ENCODE peak calls at places on chromosome 1, in seven cellular contexts. B is fibroblast of mammary gland, I is OCI-LY7, W is tibial nerve, U is GM13977, C is choroid plexus epithelial cell, A is lung. P is an unnamed sample.

GRCh38 chr1:109527098-109527811 is 12.4 kb upstream of the GPR61 start:
- DNase-seq in C (no peak), W (no peak), B (no peak), A (no peak), I (no peak), U (peak), P (peak)

GRCh38 chr1:228555074-228555989 is 68.2 kb downstream of the RNF187 start:
- DNase-seq in A (no peak), B (peak), W (no peak), C (peak), U (no peak), I (peak), P (peak)

GRCh38 chr1:116570358-116571214 is at the start of gene CD58:
- DNase-seq in C (peak), W (peak), B (peak), A (peak), I (peak), U (peak), P (peak)

GRCh38 chr1:155051777-155052398 is 772 bp downstream of the ADAM15 start:
- DNase-seq in W (peak), U (peak), C (no peak), I (peak), B (peak), A (peak), P (peak)

GRCh38 chr1:160521554-160521953 is 1.5 kb downstream of the SLAMF6 start:
- DNase-seq in U (no peak), I (peak), A (no peak), C (no peak), B (no peak), W (no peak), P (peak)

GRCh38 chr1:204842892-204843291 is 27.8 kb upstream of the NFASC start:
- DNase-seq in B (peak), A (no peak), C (no peak), I (no peak), U (no peak), W (no peak), P (no peak)

GRCh38 chr1:240925273-240925672 is 313.3 kb upstream of the GREM2 start:
- DNase-seq in A (no peak), U (no peak), I (no peak), C (no peak), B (no peak), W (no peak), P (no peak)

GRCh38 chr1:247335871-247336270 is 4.2 kb upstream of the ZNF496 start:
- DNase-seq in A (no peak), W (no peak), B (peak), C (peak), U (no peak), I (no peak), P (no peak)

GRCh38 chr1:10634428-10635384 is 160.0 kb downstream of the PEX14 start:
- DNase-seq in I (no peak), U (no peak), A (no peak), W (no peak), B (peak), C (no peak), P (no peak)

DNA sequence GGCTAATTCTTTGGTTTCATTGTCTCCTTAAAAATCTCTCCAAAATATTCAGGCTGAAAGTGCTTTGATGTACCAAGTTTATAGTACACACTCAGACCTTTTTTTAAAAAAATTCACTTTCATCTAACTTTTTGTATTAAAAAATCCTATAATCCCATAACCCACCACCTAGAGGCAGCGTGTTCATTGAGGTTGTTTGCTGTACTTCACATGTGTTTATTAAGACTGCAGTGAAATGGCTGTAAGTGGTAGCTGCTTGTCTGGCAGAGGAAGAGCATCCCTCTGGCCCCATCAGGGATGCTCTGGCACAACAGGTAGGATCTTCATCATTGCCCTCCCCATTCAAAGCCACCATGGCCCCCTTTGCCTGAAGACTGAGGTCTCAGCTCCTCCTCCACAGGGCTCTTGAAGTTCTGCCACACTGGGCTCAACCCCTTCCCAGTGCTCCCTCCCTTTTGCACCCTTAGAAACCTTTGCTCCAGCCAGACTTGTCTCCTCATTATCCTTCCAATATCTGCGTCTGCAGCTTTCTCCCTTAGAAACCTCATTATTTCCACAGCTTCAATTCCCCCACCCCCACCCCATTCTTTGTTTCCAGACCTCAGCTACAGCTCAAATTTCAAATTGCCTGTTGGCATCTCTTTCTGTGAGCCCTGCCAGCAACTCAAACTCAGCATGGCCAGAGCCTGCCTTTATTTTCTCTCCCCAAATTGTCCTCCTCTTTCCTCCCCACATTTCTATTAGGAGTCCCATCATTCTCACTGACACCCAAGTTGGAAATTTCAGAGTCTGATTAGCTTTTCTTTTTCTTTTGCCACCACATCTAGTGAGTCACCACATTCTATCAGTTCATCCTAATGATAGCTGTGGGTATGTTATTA is 369.6 kb upstream of the USP24 start:
- DNase-seq in W (no peak), B (peak), I (no peak), C (peak), A (no peak), U (no peak), P (no peak)
- TF ChIP-seq CTCF in W (no peak), B (peak), I (no peak), C (peak), A (no peak), U (no peak), P (no peak)

DNA sequence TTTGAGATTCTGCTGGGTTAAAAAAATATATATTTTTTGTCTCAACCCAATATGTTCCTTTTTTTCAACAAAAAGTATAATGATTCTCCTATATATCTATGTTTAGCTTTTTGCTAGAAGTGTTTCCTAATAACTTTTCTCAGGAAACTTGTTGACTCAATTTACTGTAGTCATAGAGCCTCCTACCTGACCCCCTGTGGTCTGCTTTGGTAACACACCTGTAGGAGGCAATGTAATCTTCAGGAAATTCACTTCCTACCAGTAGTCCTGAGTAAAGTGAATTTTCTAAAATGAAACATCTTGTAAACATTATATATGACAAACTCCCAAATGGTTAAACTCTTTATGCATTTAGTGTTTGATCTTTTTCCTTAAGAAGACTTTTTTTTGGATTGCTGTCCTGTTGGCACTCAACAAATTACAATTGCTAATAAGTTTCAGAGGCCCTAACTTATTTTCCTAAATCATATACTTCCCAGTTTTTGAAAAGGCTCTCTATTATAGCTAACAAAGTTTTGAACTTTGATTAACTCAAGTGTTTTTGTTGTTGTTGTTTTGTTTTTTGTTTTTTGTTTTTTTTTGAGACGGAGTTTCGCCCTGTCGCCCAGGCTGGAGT is 118.3 kb downstream of the OLFML2B start:
- DNase-seq in I (peak), B (peak), U (peak), A (no peak), C (peak), W (no peak), P (peak)
- TF ChIP-seq CTCF in I (peak), B (peak), U (peak), A (no peak), C (peak), W (no peak), P (peak)

DNA sequence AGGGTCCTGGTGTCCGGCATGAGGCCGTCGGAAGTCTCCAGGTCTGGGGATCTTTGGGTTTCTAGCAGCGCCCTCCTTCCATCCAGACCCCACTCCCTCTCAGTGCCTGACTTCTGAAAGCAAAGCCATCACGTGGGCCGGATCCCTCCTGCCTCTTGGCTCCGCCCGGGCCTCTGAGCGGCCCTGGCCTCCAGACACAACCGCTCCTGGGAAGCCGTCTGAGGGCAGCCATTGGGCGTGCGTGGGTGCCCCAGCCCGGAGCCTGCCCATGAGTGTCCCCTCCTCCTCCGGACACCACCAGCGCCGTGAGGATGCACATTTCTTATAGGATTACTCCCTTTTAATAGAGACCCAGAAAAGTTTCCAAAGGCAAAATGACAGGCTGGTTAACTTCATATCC is 137.0 kb upstream of the ARHGEF16 start:
- DNase-seq in B (no peak), W (no peak), C (no peak), A (no peak), I (no peak), U (no peak), P (no peak)
- TF ChIP-seq CTCF in B (no peak), W (no peak), C (no peak), A (no peak), I (no peak), U (no peak), P (no peak)

GRCh38 chr1:200180821-200181220 is 153.3 kb downstream of the NR5A2 start:
- DNase-seq in I (peak), B (peak), C (peak), A (no peak), U (no peak), W (no peak), P (no peak)
- TF ChIP-seq CTCF in I (peak), B (peak), C (no peak), A (no peak), U (no peak), W (no peak), P (no peak)

GRCh38 chr1:30950053-30950452 is 41.5 kb upstream of the SDC3 start:
- DNase-seq in I (no peak), U (no peak), C (no peak), B (no peak), W (no peak), A (no peak), P (no peak)
- TF ChIP-seq CTCF in I (no peak), U (no peak), C (no peak), B (no peak), W (no peak), A (no peak), P (no peak)

DNA sequence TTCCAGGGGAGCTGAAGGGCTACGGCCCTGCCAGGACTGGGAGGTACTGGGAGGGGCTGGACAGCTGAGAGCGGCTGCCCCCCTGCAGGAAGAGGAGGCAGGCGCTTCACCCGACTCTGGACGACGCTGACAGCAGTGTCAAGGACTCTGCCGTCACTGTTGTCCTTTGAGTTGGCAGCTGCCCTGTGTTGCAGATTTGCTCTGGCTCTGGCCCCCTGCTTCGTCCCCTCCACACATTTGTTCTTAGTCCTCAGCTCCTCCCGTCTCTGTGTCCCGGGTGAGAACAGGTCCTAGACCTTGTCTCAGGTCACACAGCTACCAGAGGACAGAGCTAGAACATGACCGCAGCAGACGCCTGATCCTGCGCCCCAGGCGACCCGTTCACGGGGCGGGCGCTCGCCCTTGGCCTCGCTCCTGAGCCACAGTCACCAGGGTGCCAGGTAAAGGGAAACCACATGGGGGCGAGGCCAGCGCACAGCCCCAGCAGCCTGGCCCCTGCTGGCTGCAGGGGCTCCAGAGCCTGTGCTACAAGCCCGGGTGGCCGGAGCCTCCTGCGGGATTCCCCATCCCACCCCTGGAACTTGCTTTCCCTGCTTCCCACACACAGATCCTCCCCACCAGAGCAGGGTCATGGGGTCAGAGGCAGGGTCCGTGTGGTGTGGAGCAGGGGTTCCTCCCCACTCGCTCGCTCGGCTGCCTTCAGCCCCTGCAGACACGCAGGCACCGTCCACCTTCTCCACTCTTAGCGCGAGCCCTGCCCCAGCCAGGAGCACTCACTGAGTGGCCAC is 10.7 kb upstream of the NPHP4 start:
- DNase-seq in C (no peak), U (no peak), B (no peak), A (no peak), W (no peak), I (no peak), P (no peak)
- TF ChIP-seq CTCF in C (no peak), U (no peak), B (no peak), A (no peak), W (no peak), I (no peak), P (no peak)

GRCh38 chr1:156624814-156625435 is 5.7 kb downstream of the HAPLN2 start:
- DNase-seq in W (no peak), C (no peak), B (no peak), U (peak), A (no peak), I (no peak), P (no peak)

GRCh38 chr1:156627313-156627880 is 8.2 kb downstream of the HAPLN2 start:
- DNase-seq in I (peak), A (no peak), W (no peak), C (peak), U (peak), B (peak), P (peak)

GRCh38 chr1:156623946-156624813 is 5.0 kb downstream of the HAPLN2 start:
- DNase-seq in A (no peak), I (no peak), B (peak), C (peak), W (no peak), U (peak), P (peak)

GRCh38 chr1:156626079-156626438 is 6.8 kb downstream of the HAPLN2 start:
- DNase-seq in W (no peak), U (no peak), B (no peak), I (no peak), A (no peak), C (no peak), P (no peak)

DNA sequence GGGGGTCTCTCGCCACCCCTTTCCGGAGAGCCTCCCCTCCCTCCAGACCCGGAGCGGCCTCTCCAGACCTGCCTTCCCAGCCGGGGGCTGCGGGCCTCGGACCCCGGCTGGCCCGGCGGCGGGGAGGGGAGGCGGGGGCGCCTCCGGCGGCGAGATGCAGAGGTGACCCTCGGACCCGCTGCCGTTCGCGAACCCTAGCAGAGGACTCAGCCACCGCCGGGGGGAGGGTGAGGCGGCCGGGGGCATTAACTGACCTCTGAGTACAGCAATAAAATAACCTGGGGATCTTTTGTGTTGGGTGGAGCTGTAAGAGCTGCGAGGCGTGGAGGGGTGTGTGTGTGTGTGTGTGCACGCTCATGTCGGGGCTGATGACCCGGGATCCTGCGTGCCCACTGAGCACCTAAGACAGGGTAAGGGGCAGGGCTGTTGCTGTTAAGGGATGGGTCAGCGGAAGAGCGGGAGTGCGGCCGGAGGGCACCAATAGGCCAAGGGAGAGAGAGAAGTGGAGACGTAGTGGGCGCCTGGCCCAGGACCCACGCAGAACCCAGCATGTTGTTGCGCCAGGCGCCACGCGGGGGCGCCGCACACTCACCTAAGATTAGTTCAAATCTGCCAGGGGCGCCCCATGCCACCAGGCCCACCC is 6.3 kb downstream of the HAPLN2 start:
- DNase-seq in U (peak), A (peak), W (peak), I (peak), C (peak), B (peak), P (peak)
- TF ChIP-seq CTCF in U (peak), A (peak), W (peak), I (peak), C (peak), B (peak), P (peak)

GRCh38 chr1:46132529-46133180 is at the start of gene PIK3R3:
- DNase-seq in A (peak), I (peak), U (peak), C (peak), W (peak), B (peak), P (peak)

GRCh38 chr1:46131727-46132528 is 501 bp downstream of the PIK3R3 start:
- DNase-seq in W (no peak), I (peak), A (peak), U (no peak), B (peak), C (peak), P (peak)

GRCh38 chr1:46133946-46134345 is 1.5 kb upstream of the PIK3R3 start:
- DNase-seq in A (no peak), W (no peak), I (peak), U (no peak), B (no peak), C (no peak), P (no peak)

GRCh38 chr1:46134660-46135331 is 2.4 kb upstream of the PIK3R3 start:
- DNase-seq in B (peak), I (no peak), C (peak), A (peak), U (peak), W (no peak), P (peak)

DNA sequence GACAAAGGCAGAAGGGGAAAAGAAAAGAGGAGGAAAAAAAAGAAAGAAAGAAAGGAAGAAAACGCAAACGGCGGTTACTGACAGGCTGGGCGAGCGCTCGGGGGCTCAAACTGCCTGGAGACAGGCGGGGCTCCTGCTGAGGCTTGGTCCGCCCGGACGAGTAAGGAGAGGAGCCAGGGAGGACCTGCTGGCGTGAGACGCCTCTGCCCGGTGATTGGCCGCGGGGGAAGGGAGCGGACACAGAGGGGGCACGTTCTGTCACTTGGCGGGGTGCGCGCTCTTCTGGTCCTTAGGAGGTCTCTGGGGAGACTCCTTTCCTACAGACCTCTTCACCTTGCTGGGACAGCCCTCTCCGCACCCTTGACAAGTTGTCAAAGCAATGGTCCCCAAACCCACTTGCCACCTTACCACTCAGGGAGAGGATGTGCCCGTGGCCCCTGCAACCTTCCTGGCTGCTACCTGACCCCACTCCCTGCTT is 791 bp upstream of the PIK3R3 start:
- DNase-seq in U (peak), I (peak), W (peak), C (no peak), A (no peak), B (no peak), P (peak)
- TF ChIP-seq CTCF in U (no peak), I (no peak), W (no peak), C (no peak), A (no peak), B (no peak), P (no peak)

DNA sequence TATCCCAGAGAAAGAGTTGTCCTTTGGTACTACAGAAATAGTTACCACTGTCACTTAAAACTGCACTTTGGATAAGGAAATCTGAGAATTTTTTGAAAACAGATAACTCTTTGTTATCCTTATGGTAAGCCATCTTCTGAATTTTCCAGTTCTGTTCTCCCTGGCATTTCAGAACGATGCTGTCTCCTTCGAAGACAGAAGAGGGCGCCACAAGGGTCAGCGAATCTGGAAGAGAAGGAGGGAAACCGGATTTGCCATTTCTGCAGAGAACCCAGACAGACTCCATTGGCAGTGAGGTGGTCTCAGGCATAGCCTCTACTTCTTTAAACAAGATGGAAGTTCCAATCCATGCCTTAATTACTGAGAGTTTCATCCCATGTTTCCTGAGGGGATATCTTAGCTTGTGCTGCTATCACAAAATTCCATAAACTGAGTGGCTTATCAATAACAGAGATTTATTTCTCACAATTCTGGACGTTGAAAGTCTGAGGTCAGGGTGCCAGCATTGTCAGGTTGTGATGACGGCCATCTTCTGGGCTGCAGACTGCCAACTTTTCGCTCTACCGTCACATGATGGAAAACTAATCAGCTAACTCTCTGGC is 6.4 kb downstream of the FCRL2 start:
- DNase-seq in A (no peak), U (no peak), B (peak), I (no peak), W (no peak), C (no peak), P (no peak)
- TF ChIP-seq CTCF in A (no peak), U (peak), B (peak), I (peak), W (no peak), C (peak), P (peak)

P was measured in GM20000.